ENCODE peak calls at places on chromosomes 16 and 17, in six cellular contexts. Z, X, I, A, L and G are unnamed samples.

GRCh38 chr17:67718325-67718941 is 697 bp downstream of the NOL11 start:
- DNase-seq in Z (no peak), X (no peak), I (peak; percentile 32), A (peak; percentile 43), L (peak; percentile 49), G (no peak)

GRCh38 chr16:67200491-67200890 is 1.6 kb downstream of the ELMO3 start:
- DNase-seq in Z (no peak), X (no peak), I (no peak), A (no peak), L (no peak), G (no peak)

GRCh38 chr16:29836623-29837022 is 16.4 kb downstream of the MVP start:
- DNase-seq in Z (no peak), X (no peak), I (no peak), A (no peak), L (no peak), G (no peak)

GRCh38 chr17:75740215-75740614 is 19.0 kb downstream of the ITGB4 start:
- DNase-seq in Z (no peak), X (no peak), I (no peak), A (no peak), L (no peak), G (no peak)

GRCh38 chr17:16354585-16354984 is 1.3 kb upstream of the CENPV start:
- DNase-seq in Z (no peak), X (no peak), I (no peak), A (no peak), L (no peak), G (no peak)

GRCh38 chr17:83082435-83082834 is 3.0 kb downstream of the METRNL start:
- DNase-seq in Z (no peak), X (no peak), I (no peak), A (peak; percentile 26), L (no peak), G (no peak)

GRCh38 chr17:76382305-76382802 is 2.1 kb upstream of the SPHK1 start:
- DNase-seq in Z (peak; percentile 81), X (no peak), I (peak; percentile 77), A (no peak), L (peak; percentile 67), G (peak; percentile 48)

GRCh38 chr16:81734632-81735434 is 44.3 kb upstream of the PLCG2 start:
- DNase-seq in Z (no peak), X (no peak), I (no peak), A (no peak), L (no peak), G (no peak)

GRCh38 chr16:73389075-73389474 is 341.1 kb upstream of the ZFHX3 start:
- DNase-seq in Z (no peak), X (no peak), I (no peak), A (no peak), L (no peak), G (no peak)

GRCh38 chr16:79278506-79278905 is 322.0 kb downstream of the MAF start:
- DNase-seq in Z (no peak), X (no peak), I (no peak), A (peak; percentile 34), L (no peak), G (no peak)

GRCh38 chr16:14378684-14379467 is 251.2 kb downstream of the PARN start:
- DNase-seq in Z (no peak), X (no peak), I (no peak), A (no peak), L (peak; percentile 58), G (no peak)

GRCh38 chr16:963913-964695 is 6.7 kb downstream of the LMF1 start:
- DNase-seq in Z (no peak), X (no peak), I (no peak), A (no peak), L (no peak), G (no peak)

DNA sequence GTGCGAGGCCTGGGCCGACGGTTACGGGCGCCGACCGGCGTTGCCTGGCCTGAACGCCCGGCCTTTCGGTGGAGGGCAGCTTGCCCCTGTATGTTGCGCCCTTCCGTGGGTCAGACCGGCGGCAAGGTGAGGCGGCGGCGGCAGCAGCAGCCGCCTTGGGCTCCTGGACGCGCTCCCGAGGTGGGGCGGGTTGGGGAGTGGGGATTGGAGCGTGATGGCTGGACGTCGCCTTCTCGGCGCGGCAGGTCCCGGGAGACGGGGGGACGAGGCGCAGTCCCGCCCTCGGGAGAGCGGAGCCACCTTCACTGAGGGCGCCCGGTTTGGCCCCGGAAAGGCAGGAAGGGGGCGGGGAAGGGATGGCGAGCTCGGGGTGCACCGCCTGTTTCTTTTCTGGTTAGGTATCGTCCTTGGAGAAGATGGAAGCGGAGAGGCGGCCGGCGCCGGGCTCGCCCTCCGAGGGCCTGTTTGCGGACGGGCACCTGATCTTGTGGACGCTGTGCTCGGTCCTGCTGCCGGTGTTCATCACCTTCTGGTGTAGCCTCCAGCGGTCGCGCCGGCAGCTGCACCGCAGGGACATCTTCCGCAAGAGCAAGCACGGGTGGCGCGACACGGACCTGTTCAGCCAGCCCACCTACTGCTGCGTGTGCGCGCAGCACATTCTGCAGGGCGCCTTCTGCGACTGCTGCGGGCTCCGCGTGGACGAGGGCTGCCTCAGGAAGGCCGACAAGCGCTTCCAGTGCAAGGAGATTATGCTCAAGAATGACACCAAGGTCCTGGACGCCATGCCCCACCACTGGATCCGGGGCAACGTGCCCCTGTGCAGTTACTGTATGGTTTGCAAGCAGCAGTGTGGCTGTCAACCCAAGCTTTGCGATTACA is 668 bp downstream of the DGKE start:
- DNase-seq in Z (no peak), X (peak; percentile 57), I (peak; percentile 22), A (peak; percentile 55), L (peak; percentile 7), G (peak; percentile 65)
- TF ChIP-seq CTCF in Z (peak; percentile 42), X (no peak), I (no peak), A (no peak), L (no peak), G (peak; percentile 12)

GRCh38 chr17:30304778-30305177 is 13.0 kb upstream of the BLMH start:
- DNase-seq in Z (no peak), X (no peak), I (peak; percentile 54), A (no peak), L (no peak), G (no peak)

GRCh38 chr17:30312218-30312617 is 20.5 kb upstream of the BLMH start:
- DNase-seq in Z (no peak), X (no peak), I (no peak), A (no peak), L (no peak), G (no peak)

GRCh38 chr17:30309591-30309990 is 17.8 kb upstream of the BLMH start:
- DNase-seq in Z (no peak), X (no peak), I (no peak), A (no peak), L (no peak), G (no peak)

GRCh38 chr17:30314474-30314873 is 19.4 kb downstream of the TMIGD1 start:
- DNase-seq in Z (no peak), X (no peak), I (no peak), A (no peak), L (no peak), G (no peak)

GRCh38 chr17:30310562-30310961 is 18.8 kb upstream of the BLMH start:
- DNase-seq in Z (no peak), X (no peak), I (no peak), A (no peak), L (no peak), G (no peak)
- TF ChIP-seq CTCF in Z (no peak), X (no peak), I (no peak), A (no peak), L (no peak), G (no peak)

GRCh38 chr16:20740007-20740883 is 1.4 kb downstream of the THUMPD1 start:
- DNase-seq in Z (no peak), X (no peak), I (peak; percentile 33), A (no peak), L (no peak), G (no peak)
- TF ChIP-seq CTCF in Z (peak; percentile 54), X (no peak), I (peak; percentile 44), A (peak; percentile 14), L (peak; percentile 32), G (no peak)

GRCh38 chr17:37490638-37491614 is 1.2 kb downstream of the DUSP14 start:
- DNase-seq in Z (no peak), X (no peak), I (peak; percentile 85), A (no peak), L (peak; percentile 93), G (no peak)
- TF ChIP-seq CTCF in Z (no peak), X (no peak), I (no peak), A (no peak), L (peak; percentile 0), G (no peak)

GRCh38 chr16:84180519-84181140 is 6.2 kb downstream of the TAF1C start:
- DNase-seq in Z (no peak), X (no peak), I (no peak), A (no peak), L (no peak), G (no peak)

GRCh38 chr16:84179612-84180320 is 7.1 kb downstream of the TAF1C start:
- DNase-seq in Z (no peak), X (no peak), I (no peak), A (no peak), L (no peak), G (no peak)

GRCh38 chr16:84178146-84178765 is 8.6 kb downstream of the TAF1C start:
- DNase-seq in Z (no peak), X (no peak), I (no peak), A (no peak), L (no peak), G (no peak)

GRCh38 chr16:84177740-84178070 is 9.2 kb downstream of the TAF1C start:
- DNase-seq in Z (no peak), X (no peak), I (peak; percentile 39), A (no peak), L (peak; percentile 81), G (no peak)

DNA sequence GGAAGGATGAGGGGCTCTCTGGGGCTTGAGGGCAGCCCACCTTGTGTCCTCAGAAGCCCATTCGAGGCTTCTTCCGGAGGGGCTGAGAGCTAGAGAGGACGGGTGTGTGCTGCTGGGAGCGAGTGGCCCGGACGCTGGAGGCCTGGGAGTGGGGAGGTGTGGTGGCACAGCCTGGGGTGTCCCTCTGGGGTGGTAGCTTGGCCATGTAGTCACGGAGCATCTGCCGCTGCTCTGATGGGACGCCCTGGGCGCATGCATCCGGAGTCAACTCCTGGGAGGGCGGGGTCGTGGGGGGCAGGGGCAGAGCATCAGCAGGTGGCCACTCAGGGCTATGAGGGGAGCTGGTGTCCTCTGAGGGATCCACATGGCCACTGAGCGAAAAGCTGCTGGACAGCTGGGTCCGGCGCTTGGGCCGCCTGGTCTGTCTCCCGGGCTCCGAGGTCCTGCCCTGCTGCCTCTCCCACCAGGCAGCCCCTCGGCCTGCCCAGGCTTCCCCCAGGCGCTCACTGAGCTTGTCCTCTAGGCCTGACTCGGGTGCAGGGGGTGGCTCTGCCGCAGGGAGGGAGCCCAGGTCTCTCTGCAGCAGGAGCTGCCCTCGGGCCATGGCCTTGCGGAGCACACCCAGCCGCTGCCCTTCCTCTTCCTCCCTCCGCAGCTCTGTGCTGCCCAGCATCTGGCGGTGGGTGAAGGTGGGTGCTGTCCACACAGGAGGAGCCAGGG is 7.8 kb downstream of the TAF1C start:
- DNase-seq in Z (no peak), X (no peak), I (no peak), A (no peak), L (no peak), G (no peak)
- TF ChIP-seq CTCF in Z (no peak), X (no peak), I (no peak), A (no peak), L (no peak), G (no peak)

DNA sequence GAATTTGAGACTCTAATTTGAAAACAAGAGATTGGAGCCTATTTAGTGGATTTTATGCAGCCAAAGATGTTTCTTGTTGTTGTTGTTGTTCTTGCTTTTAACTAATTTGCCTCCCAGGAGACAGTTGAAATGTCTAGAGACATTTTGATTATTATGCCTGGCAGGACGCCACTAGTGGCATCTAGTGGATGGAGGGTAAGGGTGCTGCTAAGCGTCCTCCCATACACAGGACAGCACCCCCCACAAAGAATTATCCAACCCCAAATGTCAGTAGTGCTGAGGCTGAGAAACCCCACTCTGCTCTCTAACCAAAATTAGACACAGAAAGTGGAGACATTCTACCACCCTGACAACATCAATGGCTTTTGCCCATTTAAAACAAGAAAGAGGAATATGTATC is 15.4 kb upstream of the HSBP1 start:
- DNase-seq in Z (no peak), X (no peak), I (no peak), A (no peak), L (no peak), G (no peak)
- TF ChIP-seq CTCF in Z (no peak), X (no peak), I (no peak), A (no peak), L (no peak), G (no peak)